ENCODE peak calls at places on chromosomes 12 and 14, in four cellular contexts. U is epithelial cell of prostate, H is PC-3, V is A549. T is an unnamed sample.

GRCh38 chr14:102574840-102575478 is 17.5 kb upstream of the RCOR1 start:
- DNase-seq in U (no peak), H (no peak), V (no peak), T (no peak)

GRCh38 chr14:56216631-56217379 is 98.6 kb downstream of the PELI2 start:
- DNase-seq in U (no peak), H (no peak), V (no peak), T (no peak)

GRCh38 chr12:54385251-54385914 is 850 bp upstream of the ZNF385A start:
- DNase-seq in U (no peak), H (no peak), V (no peak), T (no peak)

GRCh38 chr12:77120156-77120555 is 54.8 kb upstream of the E2F7 start:
- DNase-seq in U (peak), H (peak), V (peak), T (peak)

GRCh38 chr14:95299271-95299670 is 20.4 kb downstream of the CLMN start:
- DNase-seq in U (no peak), H (no peak), V (no peak), T (no peak)

GRCh38 chr12:24360057-24360456 is 410.6 kb upstream of the SOX5 start:
- DNase-seq in U (no peak), H (no peak), V (no peak), T (no peak)

GRCh38 chr12:45388545-45388944 is 172.7 kb downstream of the ANO6 start:
- DNase-seq in U (no peak), H (peak), V (peak), T (peak)

GRCh38 chr12:121138284-121138683 is 5.6 kb downstream of the P2RX7 start:
- DNase-seq in U (no peak), H (no peak), V (peak), T (no peak)

GRCh38 chr14:69013943-69014782 is 35.1 kb upstream of the ACTN1 start:
- DNase-seq in U (peak), H (peak), V (peak), T (no peak)

GRCh38 chr14:88999137-88999536 is 174.7 kb downstream of the TTC8 start:
- DNase-seq in U (no peak), H (no peak), V (no peak), T (no peak)

GRCh38 chr14:25116607-25117006 is 66.7 kb upstream of the STXBP6 start:
- DNase-seq in U (no peak), H (no peak), V (no peak), T (no peak)

GRCh38 chr14:68016243-68016914 is 196.8 kb downstream of the RAD51B start:
- DNase-seq in U (no peak), H (no peak), V (no peak), T (no peak)

GRCh38 chr12:124629117-124629516 is 61.7 kb upstream of the NCOR2 start:
- DNase-seq in U (no peak), H (no peak), V (no peak), T (no peak)

GRCh38 chr12:86660488-86661171 is 404.4 kb upstream of the MGAT4C start:
- DNase-seq in U (peak), H (peak), V (peak), T (peak)

GRCh38 chr12:24630446-24630845 is 318.5 kb downstream of the BCAT1 start:
- DNase-seq in U (no peak), H (no peak), V (no peak), T (no peak)

GRCh38 chr12:109255377-109255776 is 53.7 kb downstream of the FOXN4 start:
- DNase-seq in U (no peak), H (peak), V (peak), T (no peak)

GRCh38 chr12:26319511-26319910 is 124.1 kb downstream of the SSPN start:
- DNase-seq in U (peak), H (peak), V (no peak), T (peak)

GRCh38 chr12:55705802-55706402 is 1.8 kb downstream of the ITGA7 start:
- DNase-seq in U (no peak), H (no peak), V (peak), T (no peak)

GRCh38 chr14:82441270-82441669 is 907.6 kb upstream of the SEL1L start:
- DNase-seq in U (no peak), H (no peak), V (no peak), T (no peak)

GRCh38 chr12:77060136-77060882 is 5.1 kb downstream of the E2F7 start:
- DNase-seq in U (no peak), H (no peak), V (no peak), T (no peak)

GRCh38 chr12:10365716-10366433 is 24.0 kb downstream of the KLRK1 start:
- DNase-seq in U (no peak), H (peak), V (no peak), T (no peak)

GRCh38 chr12:81819991-81820633 is 61.0 kb upstream of the PPFIA2 start:
- DNase-seq in U (no peak), H (no peak), V (no peak), T (no peak)

GRCh38 chr14:61488417-61488816 is 167.0 kb downstream of the PRKCH start:
- DNase-seq in U (no peak), H (no peak), V (no peak), T (no peak)

GRCh38 chr12:49428652-49429549 is 61.6 kb downstream of the SPATS2 start:
- DNase-seq in U (no peak), H (peak), V (peak), T (peak)

GRCh38 chr14:71086571-71086970 is 179.3 kb downstream of the PCNX1 start:
- DNase-seq in U (no peak), H (no peak), V (no peak), T (no peak)

DNA sequence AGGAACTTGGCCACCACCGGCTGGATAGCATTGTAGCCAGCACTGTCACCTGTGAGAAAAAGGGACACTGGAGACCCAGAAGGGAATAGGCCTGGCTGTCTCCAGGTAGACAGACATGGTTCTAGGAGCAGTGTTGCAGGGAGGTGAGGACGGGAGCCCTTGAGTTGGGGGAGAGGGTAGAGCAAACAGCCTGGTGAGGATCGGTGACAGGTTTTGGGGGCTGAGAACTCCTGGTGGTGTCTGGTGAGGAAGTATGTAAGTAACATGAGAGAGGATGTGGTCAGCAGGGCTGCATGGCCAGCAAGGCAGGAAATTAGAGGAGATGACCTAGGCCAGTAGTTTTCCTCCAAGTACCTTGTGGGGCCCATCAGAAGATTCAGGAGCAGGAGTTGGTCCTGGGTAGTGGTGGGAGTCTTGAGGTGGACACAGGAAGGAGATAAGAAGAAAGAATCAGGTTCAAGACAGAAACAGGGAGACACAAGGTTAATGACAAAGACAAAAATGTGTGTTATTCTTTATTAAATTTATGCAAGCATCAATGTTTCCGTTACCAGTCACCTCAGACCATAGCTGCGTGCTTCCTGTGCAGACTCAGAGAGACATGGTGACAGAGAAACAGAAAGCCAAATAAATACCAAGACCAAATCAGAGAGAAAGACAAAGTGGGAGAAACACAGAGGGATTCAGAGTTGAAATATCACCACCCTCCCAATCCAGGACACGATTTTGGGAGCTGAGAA is at the start of gene ARHGAP9:
- DNase-seq in U (no peak), H (no peak), V (no peak), T (no peak)
- H3K27ac ChIP-seq in U (no peak), H (no peak), V (no peak), T (no peak)

GRCh38 chr14:49975286-49975685 is 82.4 kb downstream of the ARF6 start:
- DNase-seq in U (no peak), H (peak), V (peak), T (peak)

GRCh38 chr14:49972199-49972671 is 79.4 kb downstream of the ARF6 start:
- DNase-seq in U (peak), H (peak), V (peak), T (no peak)

GRCh38 chr14:49970474-49971147 is 77.7 kb downstream of the ARF6 start:
- DNase-seq in U (no peak), H (no peak), V (no peak), T (no peak)

GRCh38 chr14:49971156-49972141 is 78.6 kb downstream of the ARF6 start:
- DNase-seq in U (no peak), H (peak), V (no peak), T (no peak)

DNA sequence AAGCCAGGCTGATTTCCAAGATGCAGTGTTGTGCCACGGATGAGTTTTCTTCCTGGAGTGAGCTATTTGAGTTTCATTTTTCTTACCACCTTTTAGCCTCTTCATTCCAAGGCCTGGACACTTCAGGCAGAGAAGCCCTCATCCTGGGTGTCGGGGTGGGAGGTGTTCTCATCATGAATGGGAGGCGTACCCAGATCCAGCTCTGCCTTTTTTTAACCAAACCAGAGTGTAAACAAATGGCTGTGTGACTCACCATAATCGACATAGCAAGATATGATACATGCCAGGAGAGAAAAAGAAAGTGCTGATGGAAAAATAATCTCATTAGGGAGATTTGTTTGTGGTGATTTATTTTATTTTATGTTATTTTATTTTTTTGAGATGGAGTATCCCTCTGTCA is 80.0 kb downstream of the ARF6 start:
- DNase-seq in U (peak), H (peak), V (peak), T (peak)
- H3K27ac ChIP-seq in U (peak), H (peak), V (peak), T (peak)

GRCh38 chr14:51318777-51319176 is 78.7 kb downstream of the TMX1 start:
- DNase-seq in U (no peak), H (no peak), V (no peak), T (no peak)
- H3K27ac ChIP-seq in U (no peak), H (no peak), V (no peak), T (no peak)

GRCh38 chr14:22569106-22569748 is 19.8 kb downstream of the DAD1 start:
- DNase-seq in U (no peak), H (no peak), V (no peak), T (no peak)
- H3K27ac ChIP-seq in U (no peak), H (no peak), V (no peak), T (no peak)

DNA sequence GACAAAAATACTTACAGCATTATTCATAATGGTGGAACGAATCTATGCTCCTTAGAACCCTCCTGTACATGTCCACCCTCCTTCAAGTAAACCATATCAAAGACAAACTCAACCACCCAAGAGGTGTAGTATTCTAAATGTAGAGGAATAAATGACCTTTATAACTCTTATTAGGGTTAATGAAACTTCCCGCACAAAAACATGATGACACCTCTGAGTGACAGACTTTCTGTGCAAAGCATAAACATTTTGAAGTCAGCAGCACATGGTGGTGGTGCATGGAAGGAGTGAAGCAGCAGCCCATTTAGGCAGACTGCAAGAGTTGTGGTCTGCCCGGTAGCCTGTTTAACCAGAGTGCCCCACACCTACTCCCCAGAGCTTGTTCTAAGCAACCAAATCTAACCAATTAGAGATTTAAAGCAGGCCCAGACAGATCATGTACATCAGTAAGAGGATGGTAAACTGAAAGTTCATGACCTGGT is 615 bp upstream of the ASB8 start:
- DNase-seq in U (no peak), H (no peak), V (no peak), T (no peak)
- H3K27ac ChIP-seq in U (peak), H (no peak), V (peak), T (peak)

GRCh38 chr14:93984070-93984469 is 7.7 kb upstream of the ASB2 start:
- DNase-seq in U (no peak), H (peak), V (no peak), T (no peak)
- H3K27ac ChIP-seq in U (no peak), H (no peak), V (no peak), T (no peak)

GRCh38 chr12:69171881-69172280 is 67.5 kb upstream of the CPSF6 start:
- DNase-seq in U (no peak), H (no peak), V (no peak), T (no peak)

GRCh38 chr12:69170293-69170692 is 69.1 kb upstream of the CPSF6 start:
- DNase-seq in U (no peak), H (no peak), V (no peak), T (no peak)

GRCh38 chr12:69167648-69168165 is 71.7 kb upstream of the CPSF6 start:
- DNase-seq in U (no peak), H (no peak), V (no peak), T (no peak)

GRCh38 chr12:69168828-69169227 is 70.5 kb upstream of the CPSF6 start:
- DNase-seq in U (no peak), H (no peak), V (no peak), T (no peak)

GRCh38 chr12:69173358-69173757 is 66.0 kb upstream of the CPSF6 start:
- DNase-seq in U (no peak), H (no peak), V (no peak), T (no peak)
- H3K27ac ChIP-seq in U (no peak), H (no peak), V (no peak), T (no peak)

DNA sequence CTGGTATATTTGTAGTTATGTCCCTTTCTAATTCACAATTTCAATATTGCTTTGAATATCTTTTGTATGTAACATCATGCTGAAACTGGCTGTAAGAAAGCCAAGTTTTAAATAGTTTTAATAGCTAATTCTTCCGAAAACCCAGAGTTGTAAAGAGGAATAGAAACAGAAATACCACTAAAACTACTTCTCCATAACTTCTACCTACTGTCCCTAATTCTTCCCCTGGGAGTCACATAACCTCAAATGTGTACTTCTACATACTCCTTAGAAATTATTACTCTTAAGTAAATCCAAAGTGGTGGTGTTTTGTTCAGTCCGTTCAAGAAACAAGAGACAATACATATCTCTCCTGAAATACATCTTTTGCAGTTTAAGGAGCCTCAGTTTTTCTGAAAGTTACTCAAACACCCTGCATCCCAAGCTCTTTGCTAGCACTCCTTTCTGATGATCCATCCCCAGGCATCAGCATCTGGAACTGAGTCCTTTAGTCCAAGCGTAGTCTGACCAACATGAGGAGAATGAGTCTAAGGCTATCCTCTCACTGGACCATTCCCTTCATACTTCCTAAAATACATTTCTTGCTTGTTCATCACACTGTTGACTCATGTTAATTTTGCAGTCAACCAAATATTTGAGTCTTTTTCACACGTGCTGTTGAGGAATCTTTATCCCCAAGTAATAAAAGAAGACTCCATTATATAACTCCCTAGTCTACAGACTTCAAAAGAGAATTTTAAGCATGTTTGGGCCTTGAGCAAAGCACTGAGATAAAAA is 214.3 kb upstream of the NUDT4 start:
- DNase-seq in U (no peak), H (peak), V (no peak), T (no peak)
- H3K27ac ChIP-seq in U (no peak), H (peak), V (no peak), T (no peak)

GRCh38 chr12:65640489-65640901 is 183.8 kb upstream of the HMGA2 start:
- DNase-seq in U (no peak), H (no peak), V (no peak), T (no peak)
- H3K27ac ChIP-seq in U (peak), H (no peak), V (peak), T (no peak)

T was measured in RWPE1.